ENCODE peak calls at places on chromosome 9, in four cellular contexts. One of them, this sample, is unnamed.

GRCh38 chr9:136949817-136950655 is 2.0 kb upstream of the LCN12 start:
- DNase-seq in psoas muscle: peak
- DNase-seq in endodermal cell: peak
- DNase-seq in WERI-Rb-1: peak
- DNase-seq in this sample: peak

GRCh38 chr9:13431137-13431536 is 151.6 kb upstream of the MPDZ start:
- DNase-seq in endodermal cell: no peak
- DNase-seq in psoas muscle: no peak
- DNase-seq in WERI-Rb-1: no peak
- DNase-seq in this sample: peak

GRCh38 chr9:13274901-13275641 is 4.4 kb downstream of the MPDZ start:
- DNase-seq in endodermal cell: no peak
- DNase-seq in WERI-Rb-1: no peak
- DNase-seq in psoas muscle: no peak
- DNase-seq in this sample: no peak

GRCh38 chr9:14768561-14769234 is 46.2 kb upstream of the CER1 start:
- DNase-seq in WERI-Rb-1: peak
- DNase-seq in psoas muscle: no peak
- DNase-seq in endodermal cell: peak
- DNase-seq in this sample: peak

GRCh38 chr9:14107977-14108376 is 206.0 kb downstream of the NFIB start:
- DNase-seq in WERI-Rb-1: no peak
- DNase-seq in endodermal cell: no peak
- DNase-seq in psoas muscle: no peak
- DNase-seq in this sample: no peak

GRCh38 chr9:135437259-135437658 is 42.3 kb upstream of the PPP1R26 start:
- DNase-seq in psoas muscle: no peak
- DNase-seq in endodermal cell: no peak
- DNase-seq in WERI-Rb-1: no peak
- DNase-seq in this sample: no peak

GRCh38 chr9:27272103-27272502 is 24.8 kb downstream of the EQTN start:
- DNase-seq in psoas muscle: no peak
- DNase-seq in WERI-Rb-1: no peak
- DNase-seq in endodermal cell: no peak
- DNase-seq in this sample: no peak

GRCh38 chr9:89359018-89359417 is 40.7 kb downstream of the SECISBP2 start:
- DNase-seq in endodermal cell: no peak
- DNase-seq in WERI-Rb-1: peak
- DNase-seq in psoas muscle: no peak
- DNase-seq in this sample: peak

GRCh38 chr9:38689678-38690077 is 30.3 kb downstream of the FAM240B start:
- DNase-seq in endodermal cell: peak
- DNase-seq in psoas muscle: no peak
- DNase-seq in WERI-Rb-1: peak
- DNase-seq in this sample: peak

GRCh38 chr9:85524531-85524930 is 217.2 kb downstream of the AGTPBP1 start:
- DNase-seq in psoas muscle: no peak
- DNase-seq in endodermal cell: no peak
- DNase-seq in WERI-Rb-1: no peak
- DNase-seq in this sample: no peak

GRCh38 chr9:27499481-27499880 is 24.6 kb upstream of the IFNK start:
- DNase-seq in psoas muscle: no peak
- DNase-seq in endodermal cell: no peak
- DNase-seq in WERI-Rb-1: no peak
- DNase-seq in this sample: no peak

GRCh38 chr9:7003876-7004275 is 246.1 kb downstream of the KDM4C start:
- DNase-seq in WERI-Rb-1: no peak
- DNase-seq in endodermal cell: no peak
- DNase-seq in psoas muscle: no peak
- DNase-seq in this sample: no peak

GRCh38 chr9:89433826-89434225 is 64.1 kb downstream of the SEMA4D start:
- DNase-seq in psoas muscle: peak
- DNase-seq in WERI-Rb-1: no peak
- DNase-seq in endodermal cell: peak
- DNase-seq in this sample: no peak

GRCh38 chr9:36301227-36301626 is 43.0 kb upstream of the GNE start:
- DNase-seq in psoas muscle: no peak
- DNase-seq in WERI-Rb-1: no peak
- DNase-seq in endodermal cell: no peak
- DNase-seq in this sample: no peak

GRCh38 chr9:132994410-132995120 is 16.1 kb downstream of the GFI1B start:
- DNase-seq in WERI-Rb-1: no peak
- DNase-seq in psoas muscle: no peak
- DNase-seq in endodermal cell: peak
- DNase-seq in this sample: peak

GRCh38 chr9:135443811-135444470 is 35.6 kb upstream of the PPP1R26 start:
- DNase-seq in psoas muscle: no peak
- DNase-seq in endodermal cell: no peak
- DNase-seq in WERI-Rb-1: peak
- DNase-seq in this sample: peak

GRCh38 chr9:28073278-28073677 is 500.0 kb upstream of the C9orf72 start:
- DNase-seq in psoas muscle: no peak
- DNase-seq in WERI-Rb-1: peak
- DNase-seq in endodermal cell: peak
- DNase-seq in this sample: peak

GRCh38 chr9:89961616-89962341 is 357.0 kb downstream of the GADD45G start:
- DNase-seq in endodermal cell: no peak
- DNase-seq in psoas muscle: no peak
- DNase-seq in WERI-Rb-1: no peak
- DNase-seq in this sample: no peak

GRCh38 chr9:97473717-97474116 is 27.7 kb upstream of the TMOD1 start:
- DNase-seq in endodermal cell: no peak
- DNase-seq in psoas muscle: no peak
- DNase-seq in WERI-Rb-1: no peak
- DNase-seq in this sample: no peak

GRCh38 chr9:69040646-69041045 is 5.1 kb downstream of the FXN start:
- DNase-seq in WERI-Rb-1: no peak
- DNase-seq in endodermal cell: no peak
- DNase-seq in psoas muscle: no peak
- DNase-seq in this sample: no peak

GRCh38 chr9:133377721-133378216 is 1.6 kb downstream of the STKLD1 start:
- DNase-seq in WERI-Rb-1: peak
- DNase-seq in endodermal cell: no peak
- DNase-seq in psoas muscle: no peak
- DNase-seq in this sample: no peak

GRCh38 chr9:93025736-93026135 is 32.8 kb upstream of the SUSD3 start:
- DNase-seq in endodermal cell: no peak
- DNase-seq in psoas muscle: no peak
- DNase-seq in WERI-Rb-1: no peak
- DNase-seq in this sample: no peak

GRCh38 chr9:134620751-134621557 is 20.6 kb upstream of the COL5A1 start:
- DNase-seq in endodermal cell: peak
- DNase-seq in WERI-Rb-1: peak
- DNase-seq in psoas muscle: no peak
- DNase-seq in this sample: no peak

GRCh38 chr9:2603621-2604020 is 18.0 kb upstream of the VLDLR start:
- DNase-seq in WERI-Rb-1: no peak
- DNase-seq in endodermal cell: no peak
- DNase-seq in psoas muscle: no peak
- DNase-seq in this sample: no peak

GRCh38 chr9:79664375-79664825 is 92.6 kb downstream of the TLE4 start:
- DNase-seq in psoas muscle: no peak
- DNase-seq in WERI-Rb-1: peak
- DNase-seq in endodermal cell: no peak
- DNase-seq in this sample: no peak

GRCh38 chr9:122228191-122228905 is 409 bp downstream of the LHX6 start:
- DNase-seq in WERI-Rb-1: no peak
- DNase-seq in endodermal cell: peak
- DNase-seq in psoas muscle: no peak
- DNase-seq in this sample: peak

GRCh38 chr9:133121200-133122166 is at the start of gene RALGDS:
- DNase-seq in WERI-Rb-1: peak
- DNase-seq in psoas muscle: peak
- DNase-seq in endodermal cell: peak
- DNase-seq in this sample: peak

GRCh38 chr9:133874061-133874638 is 118.0 kb downstream of the VAV2 start:
- DNase-seq in endodermal cell: no peak
- DNase-seq in psoas muscle: no peak
- DNase-seq in WERI-Rb-1: peak
- DNase-seq in this sample: no peak

GRCh38 chr9:123871781-123872180 is 58.1 kb downstream of the DENND1A start:
- DNase-seq in psoas muscle: no peak
- DNase-seq in WERI-Rb-1: no peak
- DNase-seq in endodermal cell: no peak
- DNase-seq in this sample: peak

GRCh38 chr9:36448017-36448416 is 47.9 kb upstream of the RNF38 start:
- DNase-seq in psoas muscle: no peak
- DNase-seq in WERI-Rb-1: no peak
- DNase-seq in endodermal cell: no peak
- DNase-seq in this sample: no peak

GRCh38 chr9:18606831-18607230 is 132.9 kb downstream of the ADAMTSL1 start:
- DNase-seq in endodermal cell: peak
- DNase-seq in WERI-Rb-1: no peak
- DNase-seq in psoas muscle: no peak
- DNase-seq in this sample: peak

GRCh38 chr9:89470239-89470638 is 27.7 kb downstream of the SEMA4D start:
- DNase-seq in WERI-Rb-1: no peak
- DNase-seq in psoas muscle: no peak
- DNase-seq in endodermal cell: no peak
- DNase-seq in this sample: no peak

GRCh38 chr9:92671323-92671722 is 1.4 kb upstream of the IPPK start:
- DNase-seq in endodermal cell: peak
- DNase-seq in WERI-Rb-1: no peak
- DNase-seq in psoas muscle: peak
- DNase-seq in this sample: no peak

GRCh38 chr9:38274746-38275250 is 117.7 kb upstream of the ALDH1B1 start:
- DNase-seq in WERI-Rb-1: no peak
- DNase-seq in psoas muscle: no peak
- DNase-seq in endodermal cell: no peak
- DNase-seq in this sample: no peak

DNA sequence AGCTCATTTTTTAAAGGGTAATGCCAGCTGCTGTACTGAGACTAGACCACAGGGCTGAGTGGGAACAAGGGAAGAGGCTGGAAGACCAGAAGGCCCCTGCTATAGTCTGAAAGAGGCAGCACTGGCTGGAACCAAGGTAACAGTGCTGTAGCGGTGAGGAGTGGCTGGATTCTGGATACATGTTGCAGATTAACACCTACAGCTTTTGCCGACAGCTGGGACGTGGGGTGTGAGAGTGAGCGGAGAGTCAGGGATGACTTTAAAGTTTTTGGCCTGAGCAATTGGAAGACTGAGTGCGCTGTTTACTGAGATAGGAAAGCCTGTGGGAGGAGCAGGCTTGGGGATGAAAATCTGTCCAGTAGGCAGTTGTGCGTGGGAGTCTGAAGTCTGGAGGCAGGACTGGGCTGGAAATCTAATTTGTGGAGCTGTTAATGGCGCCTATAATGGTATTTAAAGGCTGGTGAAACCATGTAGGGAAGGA is 26.5 kb downstream of the AQP7 start:
- DNase-seq in endodermal cell: no peak
- DNase-seq in psoas muscle: no peak
- DNase-seq in WERI-Rb-1: no peak
- DNase-seq in this sample: no peak
- H3K27ac ChIP-seq in endodermal cell: peak
- H3K27ac ChIP-seq in psoas muscle: peak
- H3K27ac ChIP-seq in WERI-Rb-1: peak
- H3K27ac ChIP-seq in this sample: peak

GRCh38 chr9:129383415-129384088 is 205.5 kb upstream of the IER5L start:
- DNase-seq in endodermal cell: peak
- DNase-seq in psoas muscle: peak
- DNase-seq in WERI-Rb-1: peak
- DNase-seq in this sample: peak

GRCh38 chr9:129383005-129383414 is 204.9 kb upstream of the IER5L start:
- DNase-seq in WERI-Rb-1: peak
- DNase-seq in endodermal cell: peak
- DNase-seq in psoas muscle: peak
- DNase-seq in this sample: no peak

GRCh38 chr9:129380961-129381401 is 202.9 kb upstream of the IER5L start:
- DNase-seq in endodermal cell: peak
- DNase-seq in psoas muscle: no peak
- DNase-seq in WERI-Rb-1: no peak
- DNase-seq in this sample: no peak

GRCh38 chr9:129381481-129381957 is 203.5 kb upstream of the IER5L start:
- DNase-seq in endodermal cell: no peak
- DNase-seq in psoas muscle: no peak
- DNase-seq in WERI-Rb-1: no peak
- DNase-seq in this sample: no peak

GRCh38 chr9:129382281-129383004 is 204.4 kb upstream of the IER5L start:
- DNase-seq in psoas muscle: no peak
- DNase-seq in WERI-Rb-1: no peak
- DNase-seq in endodermal cell: no peak
- DNase-seq in this sample: no peak
- H3K27ac ChIP-seq in psoas muscle: peak
- H3K27ac ChIP-seq in WERI-Rb-1: no peak
- H3K27ac ChIP-seq in endodermal cell: no peak
- H3K27ac ChIP-seq in this sample: no peak

DNA sequence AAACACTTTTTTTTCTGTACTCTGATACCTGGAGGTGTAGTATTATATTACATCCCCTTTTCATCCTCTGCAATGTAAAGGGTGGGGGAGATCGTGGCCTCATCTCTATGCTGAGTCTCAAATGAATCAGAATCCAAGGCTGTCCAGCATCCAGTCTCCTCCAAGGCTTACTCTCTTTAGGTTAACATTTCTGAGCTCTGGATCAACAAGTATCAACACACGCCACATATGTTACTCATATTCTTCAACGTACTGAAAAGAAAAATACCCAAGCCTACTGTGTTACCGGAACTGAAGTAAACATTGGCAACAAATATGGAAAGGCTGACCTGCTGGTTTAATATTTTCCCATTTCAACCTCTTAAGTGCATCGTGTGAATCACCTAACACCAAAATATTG is 241.8 kb downstream of the GAS1 start:
- DNase-seq in endodermal cell: no peak
- DNase-seq in psoas muscle: no peak
- DNase-seq in WERI-Rb-1: no peak
- DNase-seq in this sample: no peak
- H3K27ac ChIP-seq in endodermal cell: no peak
- H3K27ac ChIP-seq in psoas muscle: no peak
- H3K27ac ChIP-seq in WERI-Rb-1: no peak
- H3K27ac ChIP-seq in this sample: no peak

GRCh38 chr9:110334871-110335270 is 2.8 kb downstream of the TXNDC8 start:
- DNase-seq in WERI-Rb-1: no peak
- DNase-seq in psoas muscle: no peak
- DNase-seq in endodermal cell: no peak
- DNase-seq in this sample: no peak
- H3K27ac ChIP-seq in WERI-Rb-1: no peak
- H3K27ac ChIP-seq in psoas muscle: no peak
- H3K27ac ChIP-seq in endodermal cell: no peak
- H3K27ac ChIP-seq in this sample: no peak

GRCh38 chr9:114894801-114895433 is 35.5 kb downstream of the TNFSF8 start:
- DNase-seq in psoas muscle: no peak
- DNase-seq in WERI-Rb-1: no peak
- DNase-seq in endodermal cell: peak
- DNase-seq in this sample: no peak

GRCh38 chr9:114894206-114894605 is 36.2 kb downstream of the TNFSF8 start:
- DNase-seq in psoas muscle: no peak
- DNase-seq in WERI-Rb-1: no peak
- DNase-seq in endodermal cell: no peak
- DNase-seq in this sample: no peak

GRCh38 chr9:114895605-114896004 is 34.8 kb downstream of the TNFSF8 start:
- DNase-seq in psoas muscle: no peak
- DNase-seq in WERI-Rb-1: no peak
- DNase-seq in endodermal cell: no peak
- DNase-seq in this sample: no peak

GRCh38 chr9:114893221-114893620 is 37.2 kb downstream of the TNFSF8 start:
- DNase-seq in WERI-Rb-1: no peak
- DNase-seq in psoas muscle: no peak
- DNase-seq in endodermal cell: no peak
- DNase-seq in this sample: no peak

GRCh38 chr9:114893622-114894021 is 36.8 kb downstream of the TNFSF8 start:
- DNase-seq in endodermal cell: no peak
- DNase-seq in psoas muscle: no peak
- DNase-seq in WERI-Rb-1: no peak
- DNase-seq in this sample: no peak
- H3K27ac ChIP-seq in endodermal cell: no peak
- H3K27ac ChIP-seq in psoas muscle: no peak
- H3K27ac ChIP-seq in WERI-Rb-1: no peak
- H3K27ac ChIP-seq in this sample: no peak

This sample was measured in neural progenitor cell.